ENCODE peak calls at places on chromosomes 13 and 19, in four cellular contexts. I is stomach, L is B cell, Y is H1. W is an unnamed sample.

GRCh38 chr13:110503037-110503901 is 58.3 kb downstream of the RAB20 start:
- DNase-seq in Y (no peak), I (no peak), L (no peak), W (no peak)

GRCh38 chr19:13053761-13054604 is 48.7 kb downstream of the LYL1 start:
- DNase-seq in Y (no peak), L (no peak), I (peak), W (peak)

GRCh38 chr13:24230428-24231072 is 70.0 kb downstream of the SPATA13 start:
- DNase-seq in L (no peak), Y (no peak), I (no peak), W (no peak)

GRCh38 chr19:18879579-18880373 is 16.2 kb downstream of the CERS1 start:
- DNase-seq in I (peak), L (no peak), Y (peak), W (peak)

GRCh38 chr13:79485014-79485441 is 4.1 kb downstream of the NDFIP2 start:
- DNase-seq in Y (no peak), L (no peak), I (peak), W (peak)

GRCh38 chr19:14686411-14686810 is 3.4 kb upstream of the ZNF333 start:
- DNase-seq in Y (no peak), L (no peak), I (no peak), W (peak)

GRCh38 chr19:8311461-8312260 is 3.5 kb upstream of the CD320 start:
- DNase-seq in Y (no peak), L (no peak), I (peak), W (no peak)

GRCh38 chr13:28499579-28499978 is 4.7 kb upstream of the FLT1 start:
- DNase-seq in I (no peak), L (no peak), Y (no peak), W (peak)

GRCh38 chr13:54640719-54641118 is 1612.1 kb downstream of the OLFM4 start:
- DNase-seq in I (no peak), L (no peak), Y (no peak), W (no peak)

GRCh38 chr13:64643066-64643465 is 2587.1 kb downstream of the PCDH9 start:
- DNase-seq in I (no peak), L (no peak), Y (no peak), W (no peak)

GRCh38 chr13:29754486-29754806 is 96.0 kb downstream of the UBL3 start:
- DNase-seq in I (no peak), L (no peak), Y (peak), W (peak)

GRCh38 chr13:48585456-48585840 is 52.6 kb upstream of the RCBTB2 start:
- DNase-seq in Y (no peak), L (no peak), I (peak), W (peak)

GRCh38 chr13:84630486-84630885 is 748.2 kb upstream of the SLITRK1 start:
- DNase-seq in L (no peak), Y (no peak), I (no peak), W (no peak)

GRCh38 chr13:45331981-45332830 is 8.8 kb downstream of the TPT1 start:
- DNase-seq in L (no peak), Y (no peak), I (no peak), W (peak)

GRCh38 chr19:19554074-19555023 is 16.3 kb downstream of the CILP2 start:
- DNase-seq in L (peak), Y (peak), I (peak), W (peak)

GRCh38 chr19:56919308-56919995 is 78.9 kb upstream of the PEG3 start:
- DNase-seq in Y (no peak), L (no peak), I (no peak), W (no peak)

GRCh38 chr13:39960206-39960605 is 304.7 kb downstream of the COG6 start:
- DNase-seq in Y (no peak), L (no peak), I (no peak), W (no peak)

GRCh38 chr19:49861541-49862410 is 5.6 kb downstream of the PNKP start:
- DNase-seq in L (peak), I (peak), Y (no peak), W (no peak)

GRCh38 chr13:29428992-29429315 is 166.5 kb downstream of the SLC7A1 start:
- DNase-seq in L (no peak), I (no peak), Y (no peak), W (no peak)

GRCh38 chr13:99935772-99936171 is 35.8 kb downstream of the ZIC5 start:
- DNase-seq in L (no peak), I (no peak), Y (peak), W (no peak)

GRCh38 chr19:39943586-39943985 is 9.2 kb upstream of the FCGBP start:
- DNase-seq in I (peak), L (no peak), Y (no peak), W (no peak)

GRCh38 chr19:23800868-23801267 is 42.2 kb upstream of the ZNF681 start:
- DNase-seq in Y (no peak), I (no peak), L (no peak), W (no peak)

GRCh38 chr19:36110487-36111199 is at the start of gene OVOL3:
- DNase-seq in Y (peak), I (no peak), L (no peak), W (no peak)

GRCh38 chr13:40145139-40145538 is 489.7 kb downstream of the COG6 start:
- DNase-seq in I (no peak), Y (no peak), L (no peak), W (no peak)

GRCh38 chr19:43779147-43779819 is 1.5 kb downstream of the KCNN4 start:
- DNase-seq in L (peak), Y (no peak), I (peak), W (no peak)

GRCh38 chr13:44967656-44968451 is 21.4 kb downstream of the NUFIP1 start:
- DNase-seq in I (no peak), L (no peak), Y (no peak), W (peak)

GRCh38 chr13:84661718-84662117 is 779.4 kb upstream of the SLITRK1 start:
- DNase-seq in Y (no peak), I (no peak), L (no peak), W (peak)

GRCh38 chr19:34365463-34366401 is 736 bp downstream of the GPI start:
- DNase-seq in L (peak), Y (peak), I (peak), W (peak)

GRCh38 chr13:46749951-46750350 is 47.0 kb downstream of the ESD start:
- DNase-seq in I (no peak), Y (no peak), L (no peak), W (no peak)

GRCh38 chr13:24233351-24233901 is 72.9 kb downstream of the SPATA13 start:
- DNase-seq in I (no peak), L (no peak), Y (no peak), W (peak)

GRCh38 chr19:16518483-16519229 is 22.5 kb downstream of the C19orf44 start:
- DNase-seq in I (no peak), L (peak), Y (no peak), W (no peak)

GRCh38 chr19:18655173-18655844 is 18.5 kb downstream of the KLHL26 start:
- DNase-seq in I (no peak), L (no peak), Y (no peak), W (no peak)

GRCh38 chr13:31431722-31432137 is 232.0 kb downstream of the B3GLCT start:
- DNase-seq in I (peak), L (peak), Y (peak), W (peak)

GRCh38 chr13:85497652-85498051 is 301.6 kb downstream of the SLITRK6 start:
- DNase-seq in Y (no peak), I (no peak), L (no peak), W (peak)

GRCh38 chr19:17058236-17058635 is 17.0 kb downstream of the HAUS8 start:
- DNase-seq in Y (no peak), L (no peak), I (no peak), W (no peak)

DNA sequence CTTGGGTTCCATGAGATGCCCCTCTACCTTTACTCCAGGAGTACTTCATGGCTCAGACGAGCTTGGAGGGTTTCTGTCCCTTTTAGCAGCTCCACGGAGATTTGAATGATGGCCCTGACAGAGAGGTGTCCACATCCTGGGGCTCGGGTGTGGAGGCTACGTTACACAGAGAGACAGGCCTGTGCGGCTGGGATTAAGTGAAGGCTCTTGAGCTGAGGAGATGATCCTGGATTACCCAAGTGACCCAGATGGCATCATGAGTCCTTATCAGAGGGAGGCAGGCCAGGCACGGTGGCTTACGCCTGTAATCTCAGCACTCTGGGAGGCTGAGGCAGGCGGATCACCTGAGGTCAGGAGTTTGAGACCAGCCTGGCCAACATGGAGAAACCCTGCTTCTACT is 12.4 kb downstream of the DPP9 start:
- DNase-seq in Y (no peak), I (no peak), L (no peak), W (no peak)
- TF ChIP-seq CTCF in Y (no peak), I (no peak), L (no peak), W (no peak)

GRCh38 chr19:53545271-53546065 is 7.5 kb downstream of the ZNF331 start:
- DNase-seq in I (no peak), L (no peak), Y (no peak), W (peak)
- TF ChIP-seq CTCF in I (no peak), L (no peak), Y (no peak), W (no peak)

GRCh38 chr19:48813123-48813911 is 2.5 kb upstream of the BCAT2 start:
- DNase-seq in Y (peak), L (no peak), I (no peak), W (no peak)
- TF ChIP-seq CTCF in Y (peak), L (no peak), I (no peak), W (peak)

DNA sequence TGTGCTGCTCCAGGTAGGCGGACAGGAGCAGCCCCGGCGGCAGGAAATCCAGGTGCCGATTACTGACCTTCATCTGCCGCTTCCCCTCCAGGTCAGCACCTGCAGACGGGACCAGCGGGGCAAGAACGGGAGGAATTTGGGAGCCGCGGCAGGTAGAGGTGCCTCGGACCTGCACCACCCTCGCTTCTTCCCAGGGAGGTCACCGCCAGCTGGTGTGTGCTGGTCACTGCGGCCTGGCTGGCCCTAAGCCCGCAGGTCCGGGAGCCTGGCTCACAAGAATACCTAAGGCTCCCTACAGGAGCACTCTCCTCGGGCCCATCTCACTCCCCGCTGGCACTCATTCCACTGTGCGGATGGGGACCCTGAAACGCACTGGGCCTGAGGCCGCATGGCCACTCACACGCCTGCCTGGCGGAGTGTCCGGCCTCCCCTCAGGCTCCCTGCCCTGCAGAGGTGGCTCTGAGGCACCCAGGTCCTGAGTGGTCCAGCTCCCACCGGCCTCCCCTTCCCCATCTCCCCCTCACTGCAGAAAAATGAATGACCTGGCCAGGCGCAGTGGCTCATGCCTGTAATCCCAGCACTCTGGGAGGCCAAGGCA is 4.3 kb downstream of the RNU6-9 start:
- DNase-seq in L (no peak), Y (peak), I (no peak), W (no peak)
- TF ChIP-seq CTCF in L (no peak), Y (no peak), I (no peak), W (no peak)

DNA sequence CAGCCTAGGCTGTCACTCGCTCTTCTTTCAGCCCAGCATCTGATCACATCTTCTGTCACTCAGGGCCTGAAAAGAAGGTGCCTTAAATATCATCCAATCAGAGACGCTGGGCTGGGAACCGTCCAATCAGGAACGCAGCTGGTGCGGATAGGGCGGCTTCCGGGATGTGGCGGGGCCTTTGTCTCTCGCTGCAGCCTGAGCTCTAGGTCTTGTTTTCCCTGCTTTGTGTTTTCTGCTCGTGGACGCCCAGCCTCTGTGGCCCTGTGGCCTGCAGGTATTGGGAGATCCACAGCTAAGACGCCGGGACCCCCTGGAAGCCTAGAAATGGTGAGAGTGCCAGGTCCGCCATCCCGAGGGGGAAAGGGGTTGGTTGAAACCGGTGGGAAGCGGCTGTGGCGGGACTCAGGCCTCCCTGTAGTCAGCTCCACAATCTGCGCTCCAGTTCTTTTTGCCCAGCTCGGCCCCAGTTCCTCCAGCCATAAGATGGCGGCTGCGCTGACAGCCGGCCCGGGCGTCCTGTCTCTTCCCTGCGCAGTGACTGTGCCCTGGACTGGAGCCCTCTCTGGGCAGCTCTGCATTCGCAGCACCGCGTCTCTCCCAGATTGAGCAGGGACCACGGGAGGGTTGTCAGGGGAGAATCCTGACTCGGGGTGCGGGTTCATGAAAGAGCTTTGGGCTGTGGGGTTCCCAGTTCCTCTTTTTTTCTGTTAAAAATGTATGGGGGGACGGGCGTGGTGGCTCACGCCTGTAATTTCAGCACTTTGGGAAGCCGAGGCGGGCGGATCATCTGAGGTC is at the start of gene ZNF85:
- DNase-seq in Y (peak), L (peak), I (peak), W (peak)
- TF ChIP-seq CTCF in Y (no peak), L (no peak), I (no peak), W (no peak)

DNA sequence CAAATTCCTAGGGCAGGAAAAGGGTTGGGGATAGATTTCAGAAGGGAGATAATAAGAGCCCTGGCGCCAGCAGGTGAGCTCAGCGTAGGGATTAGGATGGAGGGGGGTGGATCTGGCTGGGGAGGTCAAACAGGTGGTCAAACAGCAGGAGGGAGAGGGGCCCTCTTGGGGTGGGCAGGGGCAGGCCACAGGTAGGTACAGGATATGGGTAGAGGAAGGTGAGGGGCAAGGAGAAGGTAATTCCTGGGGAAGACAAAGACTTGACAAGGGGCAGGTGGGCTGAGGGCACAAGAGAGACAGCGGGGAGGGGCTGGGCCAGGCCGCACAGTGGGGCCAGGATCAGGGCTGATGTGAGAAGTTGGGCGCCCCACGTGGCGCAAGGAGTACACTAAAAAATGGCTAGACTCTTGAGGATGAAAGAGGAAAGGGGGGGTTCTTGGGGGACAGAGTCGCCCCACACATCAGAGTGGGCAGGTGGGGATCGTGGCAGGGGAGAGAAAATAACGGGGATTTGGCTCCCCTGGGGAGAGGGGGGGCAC is 713 bp downstream of the KRI1 start:
- DNase-seq in L (peak), I (peak), Y (no peak), W (no peak)
- TF ChIP-seq CTCF in L (no peak), I (no peak), Y (no peak), W (peak)

DNA sequence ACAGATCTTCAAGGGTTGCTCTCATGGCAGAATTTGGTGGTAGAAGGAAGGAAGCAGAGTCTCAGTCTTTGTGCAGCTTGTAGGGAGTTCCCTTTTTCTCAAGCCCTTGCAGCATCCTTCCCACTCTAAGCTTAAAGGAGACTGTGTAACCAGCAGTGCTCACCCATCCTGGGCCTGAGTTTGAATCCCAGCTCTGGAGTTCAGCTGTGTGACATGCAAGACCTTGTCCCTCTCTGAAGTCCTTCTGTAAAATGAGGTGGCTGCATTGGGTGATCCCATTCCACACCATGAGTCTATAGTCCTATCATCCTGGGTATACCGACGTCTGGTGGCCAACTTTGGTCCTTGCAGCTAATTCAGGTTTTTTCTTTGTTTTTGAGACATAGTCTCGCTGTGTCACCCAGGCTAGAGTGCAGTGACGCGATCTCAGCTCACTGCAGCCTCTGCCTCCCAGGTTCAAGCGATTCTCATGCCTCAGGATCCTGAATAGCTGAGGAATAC is 9.8 kb downstream of the SIGLEC10 start:
- DNase-seq in I (peak), Y (no peak), L (no peak), W (peak)
- TF ChIP-seq CTCF in I (peak), Y (peak), L (peak), W (peak)

GRCh38 chr19:2543463-2544442 is 67.8 kb downstream of the GADD45B start:
- DNase-seq in Y (peak), L (no peak), I (peak), W (peak)
- TF ChIP-seq CTCF in Y (peak), L (no peak), I (peak), W (peak)

DNA sequence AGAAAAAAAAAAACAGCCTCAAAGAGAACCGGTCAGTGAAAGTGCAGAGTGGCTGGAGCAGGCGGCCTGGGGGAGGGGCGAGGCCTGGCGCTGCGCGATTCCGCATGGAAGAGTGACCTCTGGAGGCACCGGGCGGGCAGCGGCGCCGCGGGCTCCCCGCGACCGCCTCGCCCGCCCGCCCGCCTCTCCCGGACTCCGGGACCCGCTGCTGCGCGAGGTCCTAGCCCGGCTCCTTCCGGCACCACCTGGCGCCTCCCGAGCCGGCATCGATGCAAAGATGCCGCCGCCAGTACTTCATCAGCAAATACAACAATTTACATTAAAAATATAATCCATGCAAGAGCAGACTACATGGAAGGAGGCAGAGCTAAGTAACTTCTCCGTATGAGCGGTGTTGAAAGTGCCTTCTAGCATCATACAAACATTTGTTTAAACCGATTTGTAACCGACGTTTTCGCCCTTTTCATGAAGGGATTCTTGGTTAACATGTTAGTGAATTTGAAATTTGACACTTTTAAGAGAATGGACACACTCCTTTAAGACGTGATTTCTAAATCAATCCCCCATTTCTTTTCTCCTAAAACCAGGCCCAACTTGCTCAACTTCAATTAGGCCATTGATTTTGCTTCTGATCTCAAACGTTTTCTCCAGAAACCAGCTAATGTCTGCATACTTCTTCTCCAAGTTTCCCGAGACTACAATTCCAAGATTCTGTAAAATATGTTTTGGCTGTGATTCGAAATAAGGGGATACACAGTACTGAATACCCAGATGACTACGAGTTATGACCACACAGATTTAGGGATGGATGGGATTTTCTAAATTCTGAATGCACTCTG is 2.1 kb downstream of the EFNB2 start:
- DNase-seq in L (peak), Y (peak), I (peak), W (peak)
- TF ChIP-seq CTCF in L (no peak), Y (peak), I (peak), W (peak)

GRCh38 chr13:101945435-101945834 is 456.4 kb downstream of the FGF14 start:
- DNase-seq in I (no peak), Y (no peak), L (no peak), W (peak)
- TF ChIP-seq CTCF in I (no peak), Y (peak), L (no peak), W (no peak)

W was measured in foreskin fibroblast.